ENCODE peak calls at places on chromosome 3, in four cellular contexts. F is IMR-90, S is ovary, P is A549. Q is an unnamed sample.

GRCh38 chr3:144424606-144425005 is 453.0 kb downstream of the DIPK2A start:
- DNase-seq in F (no peak), S (no peak), P (no peak), Q (no peak)

GRCh38 chr3:185534511-185534910 is 17.9 kb downstream of the LIPH start:
- DNase-seq in F (peak; percentile 56), S (no peak), P (no peak), Q (no peak)

GRCh38 chr3:134974621-134975020 is 179.6 kb downstream of the EPHB1 start:
- DNase-seq in F (no peak), S (no peak), P (no peak), Q (no peak)

GRCh38 chr3:73625124-73625665 is 454 bp upstream of the PDZRN3 start:
- DNase-seq in F (peak; percentile 72), S (peak; percentile 58), P (no peak), Q (no peak)

GRCh38 chr3:132265488-132265887 is 51.7 kb upstream of the ACP3 start:
- DNase-seq in F (no peak), S (no peak), P (no peak), Q (no peak)

GRCh38 chr3:64238971-64239667 is 13.9 kb upstream of the PRICKLE2 start:
- DNase-seq in F (peak; percentile 97), S (peak; percentile 79), P (peak; percentile 57), Q (no peak)

GRCh38 chr3:141242035-141242721 is 10.6 kb downstream of the PXYLP1 start:
- DNase-seq in F (no peak), S (no peak), P (no peak), Q (no peak)

GRCh38 chr3:170712336-170712735 is 126.5 kb upstream of the SLC7A14 start:
- DNase-seq in F (peak; percentile 41), S (no peak), P (no peak), Q (no peak)

GRCh38 chr3:169581633-169582032 is 81.9 kb downstream of the MECOM start:
- DNase-seq in F (peak; percentile 7), S (no peak), P (no peak), Q (no peak)

GRCh38 chr3:195098741-195099525 is 172.0 kb downstream of the XXYLT1 start:
- DNase-seq in F (no peak), S (no peak), P (no peak), Q (no peak)

GRCh38 chr3:185200639-185201038 is 47.8 kb upstream of the C3orf70 start:
- DNase-seq in F (peak; percentile 79), S (no peak), P (no peak), Q (no peak)

GRCh38 chr3:178246004-178246403 is 290.2 kb upstream of the KCNMB2 start:
- DNase-seq in F (no peak), S (no peak), P (no peak), Q (no peak)

GRCh38 chr3:99774467-99774866 is 43.2 kb upstream of the CMSS1 start:
- DNase-seq in F (peak; percentile 74), S (no peak), P (no peak), Q (no peak)

GRCh38 chr3:187183210-187183862 is 13.9 kb upstream of the RTP1 start:
- DNase-seq in F (no peak), S (no peak), P (no peak), Q (no peak)

GRCh38 chr3:53702776-53703175 is 143.4 kb downstream of the CHDH start:
- DNase-seq in F (no peak), S (no peak), P (no peak), Q (no peak)

GRCh38 chr3:126412841-126413692 is 18.4 kb downstream of the CFAP100 start:
- DNase-seq in F (no peak), S (no peak), P (no peak), Q (no peak)

GRCh38 chr3:42043116-42043796 is 47.9 kb upstream of the TRAK1 start:
- DNase-seq in F (peak; percentile 49), S (no peak), P (no peak), Q (no peak)

GRCh38 chr3:133829310-133829707 is 23.7 kb downstream of the SRPRB start:
- DNase-seq in F (no peak), S (no peak), P (no peak), Q (peak; percentile 28)

GRCh38 chr3:60461199-60461598 is 790.1 kb downstream of the FHIT start:
- DNase-seq in F (no peak), S (no peak), P (no peak), Q (no peak)

GRCh38 chr3:125214738-125215137 is 2.2 kb upstream of the SLC12A8 start:
- DNase-seq in F (no peak), S (no peak), P (no peak), Q (no peak)

GRCh38 chr3:125165189-125165947 is 47.2 kb downstream of the SLC12A8 start:
- DNase-seq in F (peak; percentile 35), S (no peak), P (no peak), Q (no peak)

GRCh38 chr3:188415196-188415595 is 261.2 kb downstream of the LPP start:
- DNase-seq in F (peak; percentile 33), S (no peak), P (no peak), Q (no peak)

GRCh38 chr3:172143739-172144497 is 104.5 kb downstream of the FNDC3B start:
- DNase-seq in F (no peak), S (no peak), P (no peak), Q (no peak)
- H3K4me1 ChIP-seq in F (peaks cover 12% of the 10 kb centered on the region), S (peaks cover 9% of the 10 kb centered on the region), P (peaks cover 80% of the 10 kb centered on the region), Q (no peaks in the 10 kb centered on the region)

GRCh38 chr3:15291589-15292541 is 40.5 kb downstream of the SH3BP5 start:
- DNase-seq in F (no peak), S (no peak), P (no peak), Q (no peak)
- H3K4me3 ChIP-seq in F (no peak overlapping the region), S (no peak overlapping the region), P (no peak overlapping the region), Q (peak overlapping the region; percentile 11)

GRCh38 chr3:3179407-3180094 is at the start of gene CRBN:
- DNase-seq in F (peak; percentile 76), S (peak; percentile 82), P (peak; percentile 88), Q (peak; percentile 87)
- TF ChIP-seq POLR2A in F (peak; percentile 73), S (no peak), P (peak; percentile 69), Q (peak; percentile 64)

DNA sequence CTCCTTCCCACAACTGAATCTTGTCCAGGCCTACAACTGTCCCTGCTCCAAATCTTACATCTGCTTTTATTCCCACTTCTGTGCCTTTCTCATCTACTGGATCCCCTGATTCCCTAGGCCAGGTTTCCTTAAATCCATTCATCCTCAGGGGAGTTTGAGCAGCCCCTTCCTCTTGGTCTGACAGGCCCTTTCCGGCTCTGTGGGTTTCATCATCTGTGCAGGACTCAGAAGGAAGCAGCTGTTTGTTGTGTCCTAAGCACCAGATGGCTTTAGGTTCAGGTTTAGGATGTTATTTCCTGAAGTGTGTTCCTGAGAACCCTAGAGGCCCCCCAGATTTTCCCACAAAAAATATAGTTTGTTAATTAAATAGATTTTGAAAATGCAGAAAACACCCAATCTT is 127.9 kb upstream of the IL12A start:
- DNase-seq in F (no peak), S (no peak), P (no peak), Q (no peak)
- H3K4me1 ChIP-seq in F (peaks cover 34% of the 10 kb centered on the region), S (peaks cover 1% of the 10 kb centered on the region), P (peaks cover 30% of the 10 kb centered on the region), Q (no peaks in the 10 kb centered on the region)

GRCh38 chr3:45381168-45381852 is 7.1 kb upstream of the LARS2 start:
- DNase-seq in F (no peak), S (no peak), P (no peak), Q (no peak)
- H3K4me3 ChIP-seq in F (no peak overlapping the region), S (no peak overlapping the region), P (no peak overlapping the region), Q (no peak overlapping the region)

GRCh38 chr3:108590443-108590842 is 921 bp downstream of the DZIP3 start:
- DNase-seq in F (no peak), S (no peak), P (no peak), Q (no peak)

GRCh38 chr3:108588616-108589015 is 622 bp downstream of the CIP2A start:
- DNase-seq in F (no peak), S (no peak), P (no peak), Q (no peak)

GRCh38 chr3:108595304-108595703 is 5.8 kb downstream of the DZIP3 start:
- DNase-seq in F (no peak), S (no peak), P (no peak), Q (no peak)

GRCh38 chr3:108589998-108590323 is 439 bp downstream of the DZIP3 start:
- DNase-seq in F (no peak), S (no peak), P (no peak), Q (no peak)

DNA sequence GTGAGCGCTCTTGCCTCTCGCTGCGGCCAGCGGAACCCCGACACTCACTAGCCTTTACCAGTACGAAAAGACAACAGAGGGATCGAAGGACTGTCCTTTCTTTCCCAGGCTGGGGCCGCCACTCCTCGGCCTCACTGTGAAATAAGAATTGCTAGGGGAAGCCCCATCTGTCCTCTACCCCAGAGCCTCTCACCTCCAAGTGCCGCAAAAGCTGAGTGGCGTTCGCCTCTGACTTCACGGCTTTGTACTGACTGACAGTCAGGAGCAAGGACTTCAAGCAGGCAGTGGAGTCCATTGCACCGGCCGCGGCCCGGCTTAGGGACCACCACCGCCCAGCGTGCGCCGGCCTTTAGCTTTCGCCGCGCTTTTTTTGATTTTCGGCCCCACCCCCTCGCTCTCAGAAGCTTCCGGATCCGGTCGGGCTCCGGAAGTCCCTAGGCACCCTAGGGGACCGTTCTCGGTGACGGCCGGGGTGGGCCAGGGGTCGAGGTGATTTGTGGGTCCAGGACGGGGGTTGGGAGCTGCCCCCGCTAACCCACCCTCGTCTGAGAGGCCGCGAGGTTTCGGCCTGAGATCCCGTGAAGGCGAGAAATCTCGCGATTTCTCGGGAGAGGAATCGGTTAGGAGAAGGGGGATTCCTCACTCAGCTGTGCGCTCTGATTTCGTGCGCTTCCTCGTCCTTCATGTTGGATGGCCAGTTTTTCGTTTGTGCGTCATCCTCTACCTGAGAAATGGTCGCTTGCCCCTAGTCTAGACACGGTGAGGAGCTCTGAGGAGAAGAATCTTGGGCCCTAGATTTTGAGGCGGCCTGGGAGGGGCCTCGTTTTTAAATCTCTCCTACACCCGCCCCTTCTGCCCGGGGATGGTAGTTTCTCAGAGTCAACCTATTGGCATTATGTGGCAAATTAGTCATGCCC is at the start of the genes CIP2A and DZIP3:
- DNase-seq in F (peak; percentile 94), S (peak; percentile 86), P (peak; percentile 82), Q (peak; percentile 75)
- TF ChIP-seq POLR2A in F (peak; percentile 95), S (peak; percentile 55), P (peak; percentile 91), Q (peak; percentile 68)

GRCh38 chr3:50237754-50238548 is 1.9 kb downstream of the GNAI2 start:
- DNase-seq in F (peak; percentile 82), S (peak; percentile 71), P (no peak), Q (peak; percentile 94)
- H3K4me1 ChIP-seq in F (peaks cover 25% of the 10 kb centered on the region), S (peaks cover 14% of the 10 kb centered on the region), P (peaks cover 30% of the 10 kb centered on the region), Q (peaks cover 4% of the 10 kb centered on the region)

GRCh38 chr3:10546181-10546624 is 40.8 kb upstream of the ATP2B2 start:
- DNase-seq in F (no peak), S (no peak), P (no peak), Q (no peak)

GRCh38 chr3:10548997-10549396 is 43.6 kb upstream of the ATP2B2 start:
- DNase-seq in F (no peak), S (no peak), P (no peak), Q (no peak)

GRCh38 chr3:10546887-10547286 is 41.5 kb upstream of the ATP2B2 start:
- DNase-seq in F (no peak), S (no peak), P (no peak), Q (no peak)

GRCh38 chr3:10547841-10548783 is 42.7 kb upstream of the ATP2B2 start:
- DNase-seq in F (no peak), S (no peak), P (no peak), Q (no peak)

DNA sequence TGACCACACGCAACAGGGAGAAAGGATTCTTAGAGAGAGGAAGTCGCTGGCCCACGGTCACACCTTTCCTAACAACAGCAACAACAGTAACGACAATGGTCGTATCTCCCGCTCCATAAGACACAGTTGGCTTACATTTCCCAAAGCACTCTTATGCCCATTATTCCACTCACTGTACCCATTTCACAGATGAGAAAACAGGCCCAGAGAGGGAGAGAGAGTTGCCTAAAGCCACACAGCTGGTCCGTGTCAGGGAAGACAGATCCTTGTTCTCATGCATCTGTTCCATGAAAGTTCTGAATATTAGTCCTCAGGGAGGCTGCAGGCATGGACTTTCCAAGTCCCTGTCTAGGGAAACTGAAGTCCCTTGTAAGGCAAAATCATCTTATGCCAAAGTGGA is 42.0 kb upstream of the ATP2B2 start:
- DNase-seq in F (no peak), S (no peak), P (no peak), Q (no peak)
- H3K4me3 ChIP-seq in F (no peak overlapping the region), S (no peak overlapping the region), P (no peak overlapping the region), Q (no peak overlapping the region)